ENCODE peak calls at places on chromosomes 2 and 18, in ten cellular contexts. O is cardiac fibroblast, V is epithelial cell of esophagus, E is heart left ventricle, S is IMR-90, M is sigmoid colon, H is astrocyte, F is left ventricle myocardium inferior, P is kidney, D is HCT116. W is an unnamed sample.

GRCh38 chr2:96580771-96581170 is 44.2 kb downstream of the ARID5A start:
- DNase-seq in O (no peak), V (peak), E (no peak), S (no peak), M (no peak), H (peak), F (no peak), P (no peak), D (peak), W (no peak)

GRCh38 chr2:207046642-207047213 is 107.4 kb downstream of the CPO start:
- DNase-seq in O (peak), V (peak), E (no peak), S (no peak), M (no peak), H (no peak), F (no peak), P (no peak), D (no peak), W (no peak)

GRCh38 chr18:79684283-79684631 is 4.7 kb downstream of the CTDP1 start:
- DNase-seq in O (no peak), V (no peak), E (no peak), S (no peak), M (no peak), H (no peak), F (no peak), P (no peak), D (no peak), W (no peak)

GRCh38 chr2:53631313-53632125 is 136.1 kb upstream of the CHAC2 start:
- DNase-seq in O (no peak), V (no peak), E (no peak), S (no peak), M (no peak), H (no peak), F (no peak), P (no peak), D (no peak), W (peak)

GRCh38 chr2:119028327-119029174 is 86.6 kb downstream of the MARCO start:
- DNase-seq in O (peak), V (peak), E (no peak), S (peak), M (no peak), H (no peak), F (no peak), P (no peak), D (peak), W (peak)

GRCh38 chr2:143473206-143473605 is 344.0 kb downstream of the ARHGAP15 start:
- DNase-seq in O (peak), V (peak), E (no peak), S (peak), M (no peak), H (peak), F (no peak), P (no peak), D (no peak), W (no peak)

GRCh38 chr18:28718696-28719095 is 541.8 kb upstream of the CDH2 start:
- DNase-seq in O (no peak), V (no peak), E (no peak), S (no peak), M (no peak), H (no peak), F (no peak), P (no peak), D (no peak), W (no peak)

GRCh38 chr18:73737990-73738389 is 409.6 kb downstream of the FBXO15 start:
- DNase-seq in O (no peak), V (peak), E (no peak), S (no peak), M (no peak), H (no peak), F (no peak), P (no peak), D (no peak), W (no peak)

GRCh38 chr18:29652797-29653196 is 1389.7 kb downstream of the DSC3 start:
- DNase-seq in O (no peak), V (peak), E (no peak), S (no peak), M (no peak), H (no peak), F (no peak), P (no peak), D (no peak), W (no peak)

GRCh38 chr2:19051238-19051831 is 307.1 kb downstream of the OSR1 start:
- DNase-seq in O (peak), V (no peak), E (no peak), S (no peak), M (no peak), H (no peak), F (no peak), P (no peak), D (no peak), W (no peak)

GRCh38 chr2:195575879-195576391 is 81.1 kb upstream of the SLC39A10 start:
- DNase-seq in O (peak), V (peak), E (no peak), S (peak), M (no peak), H (peak), F (no peak), P (no peak), D (peak), W (no peak)

GRCh38 chr18:74196220-74197119 is 48.1 kb downstream of the TIMM21 start:
- DNase-seq in O (peak), V (peak), E (peak), S (peak), M (no peak), H (peak), F (no peak), P (no peak), D (peak), W (peak)

GRCh38 chr18:44856157-44856556 is 175.5 kb downstream of the SETBP1 start:
- DNase-seq in O (no peak), V (peak), E (no peak), S (no peak), M (no peak), H (no peak), F (no peak), P (no peak), D (no peak), W (no peak)

DNA sequence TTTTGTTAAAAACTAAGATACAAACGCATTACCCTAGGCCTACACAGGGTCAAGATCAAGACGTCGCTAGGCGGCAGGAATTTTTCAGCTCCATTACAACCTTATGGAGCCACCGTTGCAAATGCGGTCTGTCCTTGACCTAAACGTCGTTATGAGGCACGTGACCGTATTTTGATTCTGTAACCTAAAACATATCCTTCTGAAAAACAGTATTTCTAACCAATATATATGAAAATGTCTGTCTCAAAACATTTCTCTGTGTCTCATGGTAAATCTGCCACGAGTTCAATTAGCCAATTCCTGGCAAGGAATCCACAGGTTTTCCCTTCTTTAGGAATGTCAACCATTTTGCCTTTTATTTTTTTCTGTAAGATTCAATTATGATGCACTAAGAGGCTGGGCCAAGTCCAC is 1.7 kb downstream of the RTN4 start:
- DNase-seq in O (peak), V (peak), E (peak), S (peak), M (no peak), H (no peak), F (no peak), P (no peak), D (peak), W (no peak)
- TF ChIP-seq CTCF in O (peak), V (peak), E (no peak), S (no peak), M (no peak), H (no peak), F (no peak), P (no peak), D (no peak), W (peak)

DNA sequence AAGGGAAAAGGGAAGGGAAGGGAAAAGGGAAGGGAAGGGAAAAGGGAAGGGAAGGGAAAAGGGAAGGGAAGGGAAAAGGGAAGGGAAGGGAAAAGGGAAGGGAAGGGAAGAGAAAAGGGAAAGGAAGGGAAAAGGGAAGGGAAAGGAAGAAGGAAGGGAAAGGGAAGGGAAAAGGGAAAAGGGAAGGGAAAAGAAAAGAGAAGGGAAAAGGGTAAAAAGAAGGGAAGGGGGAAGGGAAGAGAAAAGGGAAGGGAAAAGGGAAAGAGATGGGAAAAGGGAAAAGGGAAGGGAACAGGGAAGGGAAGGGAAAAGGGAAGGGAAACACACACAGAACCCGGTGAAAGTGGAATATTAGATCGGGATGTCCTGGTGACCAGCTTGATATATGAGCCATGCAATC is 40.8 kb downstream of the EIPR1 start:
- DNase-seq in O (no peak), V (no peak), E (no peak), S (no peak), M (no peak), H (no peak), F (no peak), P (no peak), D (no peak), W (no peak)
- H3K4me3 ChIP-seq in O (no peak), V (no peak), E (no peak), S (no peak), M (no peak), H (no peak), F (no peak), P (no peak), D (no peak), W (no peak)

GRCh38 chr2:190534310-190535118 is at the start of gene NEMP2:
- DNase-seq in O (peak), V (peak), E (peak), S (peak), M (peak), H (peak), F (peak), P (peak), D (no peak), W (no peak)
- TF ChIP-seq CTCF in O (no peak), V (no peak), E (no peak), S (no peak), M (no peak), H (no peak), F (peak), P (no peak), D (no peak), W (no peak)

GRCh38 chr2:164835302-164835701 is 6.3 kb downstream of the COBLL1 start:
- DNase-seq in O (no peak), V (no peak), E (no peak), S (no peak), M (no peak), H (no peak), F (no peak), P (no peak), D (no peak), W (no peak)
- H3K4me3 ChIP-seq in O (no peak), V (no peak), E (no peak), S (no peak), M (no peak), H (no peak), F (no peak), P (no peak), D (no peak), W (no peak)

GRCh38 chr2:60296219-60296955 is 257.1 kb downstream of the BCL11A start:
- DNase-seq in O (no peak), V (peak), E (no peak), S (no peak), M (no peak), H (no peak), F (no peak), P (no peak), D (no peak), W (no peak)

GRCh38 chr2:60297296-60298010 is 256.0 kb downstream of the BCL11A start:
- DNase-seq in O (no peak), V (peak), E (no peak), S (no peak), M (no peak), H (no peak), F (no peak), P (no peak), D (peak), W (no peak)

GRCh38 chr2:60294901-60295590 is 258.4 kb downstream of the BCL11A start:
- DNase-seq in O (no peak), V (no peak), E (no peak), S (no peak), M (no peak), H (no peak), F (no peak), P (no peak), D (no peak), W (no peak)

GRCh38 chr2:60292242-60292641 is 261.2 kb downstream of the BCL11A start:
- DNase-seq in O (no peak), V (no peak), E (no peak), S (no peak), M (no peak), H (no peak), F (no peak), P (no peak), D (no peak), W (no peak)

GRCh38 chr2:60295591-60295962 is 257.9 kb downstream of the BCL11A start:
- DNase-seq in O (no peak), V (no peak), E (no peak), S (no peak), M (no peak), H (no peak), F (no peak), P (no peak), D (no peak), W (no peak)
- TF ChIP-seq CTCF in O (no peak), V (no peak), E (no peak), S (no peak), M (no peak), H (no peak), F (no peak), P (no peak), D (peak), W (no peak)

GRCh38 chr2:72625359-72625758 is 200.5 kb downstream of the EXOC6B start:
- DNase-seq in O (peak), V (no peak), E (no peak), S (no peak), M (no peak), H (no peak), F (no peak), P (no peak), D (no peak), W (no peak)

GRCh38 chr2:72613931-72614330 is 211.9 kb downstream of the EXOC6B start:
- DNase-seq in O (peak), V (no peak), E (no peak), S (no peak), M (no peak), H (no peak), F (no peak), P (no peak), D (no peak), W (no peak)

GRCh38 chr2:72623481-72623880 is 202.4 kb downstream of the EXOC6B start:
- DNase-seq in O (no peak), V (no peak), E (no peak), S (no peak), M (no peak), H (peak), F (no peak), P (no peak), D (no peak), W (no peak)

GRCh38 chr2:72619622-72620021 is 206.2 kb downstream of the EXOC6B start:
- DNase-seq in O (peak), V (peak), E (no peak), S (no peak), M (no peak), H (no peak), F (no peak), P (no peak), D (no peak), W (no peak)
- H3K4me3 ChIP-seq in O (no peak), V (no peak), E (no peak), S (no peak), M (no peak), H (no peak), F (no peak), P (no peak), D (no peak), W (no peak)

W was measured in LNCaP clone FGC.